ENCODE peak calls at places on chromosomes 6 and 20, in four cellular contexts. Z, W, K and X are unnamed samples.

GRCh38 chr6:142551145-142551811 is 249.5 kb downstream of the ADGRG6 start:
- DNase-seq in Z (peak; percentile 6), K (peak; percentile 21), W (no peak), X (no peak)

GRCh38 chr20:57980526-57980925 is 247.9 kb downstream of the ANKRD60 start:
- DNase-seq in W (no peak), K (no peak), Z (no peak), X (no peak)

GRCh38 chr20:32573167-32573851 is 11.8 kb downstream of the NOL4L start:
- DNase-seq in Z (no peak), W (no peak), K (no peak), X (no peak)

GRCh38 chr6:166615059-166615770 is 11.8 kb downstream of the RPS6KA2 start:
- DNase-seq in K (peak; percentile 62), W (no peak), Z (no peak), X (no peak)

GRCh38 chr20:3935295-3935955 is 46.2 kb downstream of the PANK2 start:
- DNase-seq in K (no peak), W (peak; percentile 42), Z (no peak), X (no peak)

GRCh38 chr6:168052291-168052891 is 26.6 kb downstream of the FRMD1 start:
- DNase-seq in Z (no peak), K (no peak), W (no peak), X (peak; percentile 18)

GRCh38 chr6:90179190-90180169 is 117.2 kb downstream of the BACH2 start:
- DNase-seq in K (peak; percentile 26), W (no peak), Z (no peak), X (no peak)

GRCh38 chr6:12545837-12546658 is 170.5 kb upstream of the PHACTR1 start:
- DNase-seq in Z (peak; percentile 48), W (no peak), K (peak; percentile 79), X (peak; percentile 11)

GRCh38 chr6:12265795-12266194 is 24.4 kb upstream of the EDN1 start:
- DNase-seq in Z (no peak), W (no peak), K (peak; percentile 69), X (no peak)

GRCh38 chr6:31740397-31741223 is 805 bp downstream of the MSH5 start:
- DNase-seq in W (no peak), K (no peak), Z (no peak), X (no peak)

GRCh38 chr20:40813708-40814327 is 124.8 kb upstream of the MAFB start:
- DNase-seq in Z (no peak), K (no peak), W (no peak), X (no peak)

GRCh38 chr20:23358923-23359572 is 2.9 kb upstream of the GZF1 start:
- DNase-seq in K (no peak), Z (no peak), W (no peak), X (no peak)

GRCh38 chr20:62303327-62304226 is 780 bp downstream of the ADRM1 start:
- DNase-seq in K (peak; percentile 44), Z (peak; percentile 69), W (no peak), X (no peak)

GRCh38 chr6:31070711-31071197 is 41.6 kb downstream of the C6orf15 start:
- DNase-seq in W (no peak), K (peak; percentile 74), Z (peak; percentile 75), X (no peak)

GRCh38 chr6:27631614-27631925 is 158.7 kb upstream of the ZNF184 start:
- DNase-seq in K (no peak), W (no peak), Z (no peak), X (no peak)

DNA sequence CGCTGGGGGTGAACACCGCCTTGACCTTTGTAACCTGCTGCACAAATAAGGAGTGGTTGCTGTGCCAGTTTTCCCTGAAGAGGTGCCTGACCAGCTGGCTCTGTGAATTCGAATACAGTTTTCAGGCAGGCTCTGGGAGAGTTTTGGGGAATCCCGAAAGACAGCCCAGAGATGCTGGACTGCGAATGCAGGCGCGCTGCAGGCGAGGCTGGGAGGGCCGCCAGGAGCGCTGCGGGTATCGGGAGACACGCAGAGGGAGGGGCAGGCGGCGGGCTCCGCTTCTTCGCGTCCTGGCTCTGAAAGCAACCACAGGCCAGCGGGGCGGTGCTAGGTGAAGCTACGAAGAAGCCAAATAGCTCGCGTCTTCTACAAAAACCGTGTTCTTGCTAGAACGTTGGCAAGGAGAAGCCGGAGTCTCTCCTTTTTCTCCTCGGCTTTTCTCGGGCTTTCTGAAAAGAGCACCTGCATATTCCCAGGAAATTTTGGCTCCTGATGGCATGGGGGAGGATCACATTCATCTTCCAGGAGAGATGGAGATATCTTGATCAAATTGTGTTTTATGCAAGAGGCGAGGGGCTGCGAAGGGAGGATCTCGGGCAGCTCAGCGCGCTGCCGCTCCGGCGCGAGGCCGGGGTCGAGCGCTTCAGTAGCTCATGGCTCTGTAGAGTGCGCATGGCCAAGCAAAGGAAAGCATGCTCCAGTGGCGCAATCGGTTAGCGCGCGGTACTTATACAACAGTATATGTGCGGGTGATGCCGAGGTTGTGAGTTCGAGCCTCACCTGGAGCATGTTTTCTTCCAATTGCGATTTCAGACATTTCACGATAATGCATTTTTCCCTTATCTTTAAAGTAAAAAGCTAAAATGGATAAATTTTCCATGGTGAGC is 158.1 kb upstream of the ZNF184 start:
- DNase-seq in K (peak; percentile 85), W (no peak), Z (peak; percentile 88), X (no peak)
- TF ChIP-seq CTCF in K (peak; percentile 28), W (no peak), Z (no peak), X (peak; percentile 12)

DNA sequence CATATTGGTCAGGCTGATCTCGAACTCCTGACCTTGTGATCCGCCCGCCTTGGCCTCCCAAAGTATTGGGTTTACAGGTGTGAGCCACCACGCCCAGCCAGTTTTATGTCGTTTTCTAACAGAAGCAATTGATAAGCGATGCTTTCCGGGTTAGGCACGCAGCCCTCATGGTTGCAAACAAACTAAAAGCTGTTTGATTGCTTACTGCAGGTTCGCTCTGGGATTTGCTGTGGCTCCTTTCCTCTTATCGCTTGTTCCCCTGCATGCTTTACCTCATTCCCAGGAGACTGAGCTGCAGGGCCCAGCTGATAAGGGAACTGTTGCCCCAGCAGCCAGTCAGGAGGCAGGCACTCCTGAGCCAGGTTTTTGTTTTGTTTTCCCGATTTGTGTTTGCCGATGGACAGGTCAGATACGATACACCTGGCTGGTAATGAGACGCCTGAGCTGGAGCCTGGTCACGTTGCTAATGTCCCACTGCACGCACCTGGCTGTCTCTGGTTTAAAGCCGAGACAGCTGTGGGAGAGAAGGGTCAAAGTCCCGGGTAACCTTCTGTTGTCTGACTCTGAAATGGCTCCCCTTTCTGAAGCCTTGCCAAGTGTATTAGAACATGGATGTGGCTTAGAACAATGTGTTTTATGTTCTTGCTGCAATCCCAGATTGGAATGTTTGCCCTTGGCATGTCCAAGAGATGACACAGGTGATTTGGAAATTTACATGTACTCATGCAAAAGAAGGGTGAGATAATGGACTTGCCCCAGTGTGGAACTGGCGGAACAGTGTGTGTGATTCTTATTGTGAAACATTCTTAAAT is 19.9 kb downstream of the DSP start:
- DNase-seq in W (no peak), K (peak; percentile 56), Z (no peak), X (peak; percentile 98)
- H3K4me3 ChIP-seq in W (no peak overlapping the region), K (no peak overlapping the region), Z (no peak overlapping the region), X (peak overlapping the region; percentile 14)

GRCh38 chr6:116060572-116061283 is at the start of gene FRK:
- DNase-seq in K (peak; percentile 59), W (peak; percentile 17), Z (peak; percentile 87), X (peak; percentile 69)
- TF ChIP-seq CTCF in K (peak; percentile 32), W (peak; percentile 31), Z (peak; percentile 29), X (no peak)

GRCh38 chr6:149855741-149856140 is 8.4 kb downstream of the LRP11 start:
- DNase-seq in K (no peak), W (no peak), Z (no peak), X (peak; percentile 94)
- H3K4me3 ChIP-seq in K (peak overlapping the region; percentile 45), W (no peak overlapping the region), Z (peak overlapping the region; percentile 33), X (peak overlapping the region; percentile 35)

DNA sequence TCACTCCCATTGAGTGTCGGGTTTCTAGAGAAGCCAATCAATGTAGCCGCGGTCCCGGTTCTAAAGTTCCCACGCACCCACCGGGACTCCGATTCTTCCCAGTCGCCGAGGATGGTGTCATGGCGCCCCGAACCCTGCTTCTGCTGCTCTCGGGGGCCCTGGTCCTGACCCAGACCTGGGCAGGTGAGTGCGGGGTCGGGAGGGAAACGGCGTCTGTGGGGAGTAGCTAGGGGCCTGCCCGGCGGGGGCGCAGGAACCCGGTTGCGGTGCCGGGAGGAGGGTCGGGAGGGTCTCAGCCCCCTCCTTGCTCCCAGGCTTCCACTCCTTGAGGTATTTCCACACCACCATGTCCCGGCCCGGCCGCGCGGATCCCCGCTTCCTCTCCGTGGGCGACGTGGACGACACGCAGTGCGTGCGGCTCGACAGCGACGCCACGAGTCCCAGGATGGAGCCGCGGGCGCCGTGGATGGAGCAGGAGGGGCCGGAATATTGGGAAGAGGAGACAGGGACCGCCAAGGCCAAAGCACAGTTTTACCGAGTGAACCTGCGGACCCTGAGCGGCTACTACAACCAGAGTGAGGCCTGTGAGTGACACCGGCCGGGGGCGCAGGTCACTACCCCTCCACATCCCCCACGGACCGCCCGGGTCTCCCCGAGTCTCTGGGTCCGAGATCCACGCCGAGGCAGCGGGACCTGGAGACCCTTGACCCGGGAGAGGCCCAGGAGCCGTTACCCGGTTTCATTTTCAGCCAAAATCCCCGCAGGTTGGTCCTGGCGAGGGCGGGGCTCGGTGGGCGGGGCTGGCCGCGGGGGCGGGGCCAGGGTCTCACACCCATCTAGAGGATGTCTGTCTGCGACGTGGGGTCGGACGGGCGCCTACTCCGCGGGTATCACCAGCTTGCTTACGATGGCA is 35.2 kb upstream of the HLA-G start:
- DNase-seq in W (peak; percentile 79), Z (no peak), K (peak; percentile 24), X (no peak)
- TF ChIP-seq CTCF in W (peak; percentile 43), Z (peak; percentile 21), K (peak; percentile 49), X (peak; percentile 76)

GRCh38 chr6:16318953-16319720 is 80.8 kb downstream of the GMPR start:
- DNase-seq in W (no peak), K (no peak), Z (no peak), X (no peak)

GRCh38 chr6:16320533-16321340 is 82.3 kb downstream of the GMPR start:
- DNase-seq in Z (no peak), W (no peak), K (peak; percentile 78), X (no peak)

GRCh38 chr6:16321341-16321710 is 82.9 kb downstream of the GMPR start:
- DNase-seq in Z (no peak), K (no peak), W (no peak), X (no peak)

GRCh38 chr6:16318538-16318937 is 80.2 kb downstream of the GMPR start:
- DNase-seq in K (peak; percentile 85), W (peak; percentile 34), Z (no peak), X (no peak)

GRCh38 chr6:16319813-16320532 is 81.6 kb downstream of the GMPR start:
- DNase-seq in K (peak; percentile 94), Z (peak; percentile 15), W (peak; percentile 80), X (no peak)
- H3K4me3 ChIP-seq in K (peak overlapping the region; percentile 33), Z (no peak overlapping the region), W (peak overlapping the region; percentile 59), X (no peak overlapping the region)

GRCh38 chr6:85124472-85125428 is 325.1 kb upstream of the NT5E start:
- DNase-seq in Z (peak; percentile 41), K (peak; percentile 65), W (no peak), X (no peak)

GRCh38 chr6:85127696-85128225 is 322.1 kb upstream of the NT5E start:
- DNase-seq in K (no peak), Z (no peak), W (no peak), X (no peak)

GRCh38 chr6:85129881-85130280 is 320.0 kb upstream of the NT5E start:
- DNase-seq in W (no peak), Z (peak; percentile 13), K (peak; percentile 51), X (no peak)

GRCh38 chr6:85127179-85127498 is 322.7 kb upstream of the NT5E start:
- DNase-seq in W (no peak), Z (no peak), K (no peak), X (no peak)

GRCh38 chr6:85126448-85127178 is 323.3 kb upstream of the NT5E start:
- DNase-seq in Z (peak; percentile 73), W (peak; percentile 18), K (peak; percentile 67), X (no peak)
- TF ChIP-seq CTCF in Z (peak; percentile 66), W (peak; percentile 9), K (peak; percentile 84), X (peak; percentile 72)